ENCODE peak calls at places on chromosome 13, in seven cellular contexts. R is aorta; Y is cardiac muscle cell; B is heart right ventricle; X is lower lobe of right lung; H is fibroblast of lung; F is CD8-positive, alpha-beta memory T cell. Q is an unnamed sample.

GRCh38 chr13:23847545-23847944 is 41.7 kb downstream of the MIPEP start:
- DNase-seq in Y (no peak), F (no peak), B (no peak), H (no peak), X (no peak), R (no peak), Q (no peak)

GRCh38 chr13:79548886-79549285 is 67.9 kb downstream of the NDFIP2 start:
- DNase-seq in Y (peak; percentile 35), R (no peak), B (no peak), F (no peak), H (no peak), X (no peak), Q (no peak)

GRCh38 chr13:94312511-94313191 is 166.8 kb downstream of the DCT start:
- DNase-seq in F (no peak), Y (no peak), X (no peak), B (no peak), R (no peak), H (peak; percentile 32), Q (no peak)

GRCh38 chr13:113153810-113154748 is 4.4 kb upstream of the PROZ start:
- DNase-seq in Y (peak; percentile 78), B (peak; percentile 83), R (peak; percentile 89), F (peak; percentile 74), X (peak; percentile 87), H (peak; percentile 63), Q (peak; percentile 88)

GRCh38 chr13:68713394-68713793 is 1394.2 kb upstream of the ATXN8OS start:
- DNase-seq in X (no peak), R (no peak), H (peak; percentile 8), F (no peak), Y (no peak), B (no peak), Q (peak; percentile 61)

GRCh38 chr13:40518481-40518882 is 148.0 kb downstream of the FOXO1 start:
- DNase-seq in F (no peak), B (no peak), R (no peak), Y (no peak), H (peak; percentile 57), X (no peak), Q (peak; percentile 67)

GRCh38 chr13:65603160-65603559 is 1627.0 kb downstream of the PCDH9 start:
- DNase-seq in R (no peak), Y (no peak), H (no peak), B (no peak), X (no peak), F (no peak), Q (no peak)

GRCh38 chr13:99057310-99057975 is 79.6 kb upstream of the DOCK9 start:
- DNase-seq in B (no peak), Y (peak; percentile 60), F (no peak), X (no peak), R (no peak), H (no peak), Q (no peak)

GRCh38 chr13:79775830-79776229 is 294.9 kb downstream of the NDFIP2 start:
- DNase-seq in F (no peak), B (peak; percentile 36), X (no peak), Y (peak; percentile 85), R (no peak), H (peak; percentile 83), Q (peak; percentile 75)

GRCh38 chr13:94196426-94196825 is 283.1 kb downstream of the DCT start:
- DNase-seq in B (no peak), H (no peak), X (no peak), R (no peak), F (no peak), Y (no peak), Q (no peak)

GRCh38 chr13:52862358-52863206 is 14.1 kb upstream of the PCDH8 start:
- DNase-seq in R (no peak), B (no peak), Y (peak; percentile 8), F (no peak), H (no peak), X (no peak), Q (peak; percentile 91)

GRCh38 chr13:109803822-109804221 is 17.4 kb upstream of the IRS2 start:
- DNase-seq in F (no peak), R (no peak), Y (no peak), H (no peak), B (no peak), X (no peak), Q (no peak)

GRCh38 chr13:65417953-65418352 is 1812.2 kb downstream of the PCDH9 start:
- DNase-seq in H (peak; percentile 0), B (no peak), Y (peak; percentile 6), F (no peak), R (no peak), X (no peak), Q (no peak)

GRCh38 chr13:46140044-46140443 is 35.2 kb upstream of the CPB2 start:
- DNase-seq in H (no peak), R (no peak), Y (no peak), X (no peak), F (no peak), B (no peak), Q (no peak)

GRCh38 chr13:46142692-46143238 is 37.9 kb upstream of the CPB2 start:
- DNase-seq in F (no peak), Y (no peak), B (no peak), X (no peak), H (no peak), R (no peak), Q (no peak)

GRCh38 chr13:46145950-46146349 is 36.0 kb downstream of the LCP1 start:
- DNase-seq in X (no peak), Y (no peak), H (no peak), R (no peak), B (no peak), F (no peak), Q (no peak)

GRCh38 chr13:46146898-46147297 is 35.1 kb downstream of the LCP1 start:
- DNase-seq in F (no peak), R (no peak), H (no peak), Y (peak; percentile 42), B (no peak), X (no peak), Q (peak; percentile 76)

GRCh38 chr13:46143239-46143701 is 38.4 kb upstream of the CPB2 start:
- DNase-seq in R (no peak), B (no peak), X (no peak), F (no peak), Y (no peak), H (no peak), Q (no peak)
- H3K4me3 ChIP-seq in R (no peak overlapping the region), B (no peak overlapping the region), X (no peak overlapping the region), F (no peak overlapping the region), Y (no peak overlapping the region), H (no peak overlapping the region), Q (no peak overlapping the region)

GRCh38 chr13:111251646-111252448 is 68.6 kb upstream of the TEX29 start:
- DNase-seq in R (no peak), X (no peak), F (no peak), B (no peak), Y (no peak), H (peak; percentile 12), Q (no peak)
- H3K36me3 ChIP-seq in R (no peaks in the 10 kb centered on the region), X (peaks cover 60% of the 10 kb centered on the region), F (peaks cover 15% of the 10 kb centered on the region), B (peaks cover 92% of the 10 kb centered on the region), Y (peaks cover under 1% of the 10 kb centered on the region), H (no peaks in the 10 kb centered on the region), Q (peaks cover 21% of the 10 kb centered on the region)

GRCh38 chr13:49319555-49320350 is 72.0 kb downstream of the CDADC1 start:
- DNase-seq in X (no peak), B (no peak), Y (no peak), R (no peak), H (peak; percentile 35), F (no peak), Q (no peak)
- H3K27ac ChIP-seq in X (no peak overlapping the region), B (no peak overlapping the region), Y (no peak overlapping the region), R (no peak overlapping the region), H (no peak overlapping the region), F (no peak overlapping the region), Q (no peak overlapping the region)

DNA sequence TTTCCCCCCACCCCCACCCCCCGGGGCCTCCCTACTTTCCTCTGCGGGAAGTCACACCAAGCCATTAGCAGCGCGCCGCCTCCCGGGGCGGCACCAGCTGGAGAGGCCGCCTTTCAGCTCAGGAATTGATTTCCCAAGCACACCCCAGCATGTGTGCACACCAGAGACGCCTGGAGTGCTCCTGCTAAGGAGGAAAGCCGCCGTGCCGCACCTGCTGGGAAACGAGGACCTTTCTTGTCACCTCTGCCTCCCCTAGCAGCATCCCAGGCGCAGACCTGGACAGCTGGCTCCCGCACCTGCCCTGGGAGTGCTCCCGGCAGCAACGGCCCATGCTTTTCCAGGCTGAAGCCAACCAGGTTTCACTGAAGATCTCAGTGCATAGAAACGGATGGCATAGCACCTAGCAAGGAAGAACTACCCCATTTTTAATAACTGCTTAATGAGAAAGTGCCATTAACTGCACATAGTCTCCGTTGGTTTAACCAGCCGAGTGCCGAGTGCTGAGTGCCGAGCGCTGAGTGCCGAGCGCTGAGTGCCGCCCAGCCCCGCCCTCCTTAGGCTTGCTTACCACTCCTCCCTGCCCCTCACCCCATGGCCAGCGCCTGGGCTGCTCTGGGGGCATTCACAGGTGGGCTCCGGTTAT is 165.0 kb downstream of the USP12 start:
- DNase-seq in X (peak; percentile 67), F (no peak), B (no peak), Y (peak; percentile 46), R (no peak), H (peak; percentile 34), Q (peak; percentile 77)
- H3K4me3 ChIP-seq in X (peak overlapping the region; percentile 59), F (no peak overlapping the region), B (peak overlapping the region; percentile 25), Y (peak overlapping the region; percentile 16), R (peak overlapping the region; percentile 72), H (peak overlapping the region; percentile 57), Q (peak overlapping the region; percentile 72)